ENCODE peak calls at places on chromosomes 16 and 17, in nine cellular contexts. U is GM13976; Q is CD8-positive, alpha-beta memory T cell; P is stimulated activated CD4-positive, alpha-beta T cell treated with anti-CD3 and anti-CD28 coated beads, Interleukin-4, amount 100 ng/mL, for 48 hours; H is upper lobe of right lung; J is PC-3; K is posterior vena cava; T is HEK293T; V is LHCN-M2. C is an unnamed sample.
A peak's percentile ranks its signal among the peaks of the same experiment; 100 is the strongest.

GRCh38 chr17:28402224-28402630 is 3.8 kb downstream of the SLC46A1 start:
- DNase-seq in Q (no peak), U (no peak), K (no peak), V (peak; percentile 47), T (no peak), H (no peak), P (no peak), J (peak; percentile 36), C (no peak)

GRCh38 chr17:57739402-57740224 is 5.5 kb downstream of the CCDC182 start:
- DNase-seq in P (no peak), U (peak; percentile 56), J (peak; percentile 75), K (no peak), Q (no peak), V (peak; percentile 64), T (peak; percentile 42), H (no peak), C (no peak)

GRCh38 chr17:82297280-82297803 is 20.1 kb downstream of the CD7 start:
- DNase-seq in K (peak; percentile 97), P (peak; percentile 81), V (peak; percentile 97), Q (peak; percentile 91), J (peak; percentile 86), H (peak; percentile 92), T (no peak), U (peak; percentile 83), C (peak; percentile 83)

GRCh38 chr17:1203111-1203966 is 23.6 kb upstream of the ABR start:
- DNase-seq in J (peak; percentile 56), U (peak; percentile 86), P (peak; percentile 53), T (peak; percentile 96), H (peak; percentile 86), Q (peak; percentile 33), K (peak; percentile 93), V (peak; percentile 32), C (peak; percentile 85)

GRCh38 chr16:20624882-20625807 is 49.0 kb upstream of the ACSM2B start:
- DNase-seq in V (no peak), K (no peak), J (no peak), H (no peak), P (no peak), Q (no peak), T (no peak), U (no peak), C (no peak)

GRCh38 chr16:24980077-24980793 is 34.9 kb downstream of the ARHGAP17 start:
- DNase-seq in J (peak; percentile 48), H (no peak), P (peak; percentile 12), K (no peak), Q (no peak), T (no peak), V (no peak), U (peak; percentile 45), C (no peak)

GRCh38 chr17:60863892-60864673 is 186.4 kb downstream of the BCAS3 start:
- DNase-seq in V (peak; percentile 20), T (no peak), K (no peak), P (no peak), J (no peak), Q (no peak), U (no peak), H (no peak), C (no peak)

GRCh38 chr16:56520251-56520577 is 390 bp upstream of the BBS2 start:
- DNase-seq in V (no peak), J (no peak), Q (no peak), T (no peak), U (no peak), P (no peak), H (no peak), K (no peak), C (no peak)

GRCh38 chr17:49880291-49881053 is 32.6 kb upstream of the TAC4 start:
- DNase-seq in Q (peak; percentile 52), T (peak; percentile 96), H (peak; percentile 91), V (peak; percentile 38), J (peak; percentile 91), K (peak; percentile 92), P (peak; percentile 67), U (peak; percentile 95), C (peak; percentile 82)

GRCh38 chr16:72042157-72042660 is 12.1 kb upstream of the HP start:
- DNase-seq in U (no peak), P (no peak), Q (no peak), T (no peak), V (peak; percentile 96), J (no peak), H (no peak), K (no peak), C (no peak)

GRCh38 chr16:89315791-89316581 is 98.5 kb downstream of the ZNF778 start:
- DNase-seq in K (no peak), Q (peak; percentile 83), V (peak; percentile 88), H (no peak), P (peak; percentile 58), T (no peak), U (peak; percentile 79), J (peak; percentile 89), C (no peak)

GRCh38 chr17:40314557-40314953 is 5.6 kb downstream of the RARA start:
- DNase-seq in P (peak; percentile 76), J (peak; percentile 98), Q (peak; percentile 76), K (peak; percentile 97), T (no peak), U (peak; percentile 11), H (peak; percentile 96), V (peak; percentile 95), C (no peak)

GRCh38 chr16:65617421-65617820 is 495.6 kb upstream of the CDH11 start:
- DNase-seq in H (no peak), Q (no peak), P (no peak), J (no peak), V (no peak), T (no peak), K (no peak), U (no peak), C (no peak)

GRCh38 chr17:22703786-22704441 is 1011.6 kb downstream of the KCNJ18 start:
- DNase-seq in K (no peak), H (no peak), J (no peak), V (no peak), U (no peak), Q (no peak), T (peak; percentile 55), P (no peak), C (no peak)

GRCh38 chr16:962901-963814 is 7.6 kb downstream of the LMF1 start:
- DNase-seq in T (no peak), J (no peak), P (no peak), U (no peak), Q (no peak), V (no peak), K (no peak), H (no peak), C (no peak)

GRCh38 chr16:70746708-70747424 is 54.1 kb downstream of the VAC14 start:
- DNase-seq in V (peak; percentile 94), J (peak; percentile 94), H (peak; percentile 85), K (peak; percentile 89), P (no peak), U (no peak), T (no peak), Q (peak; percentile 13), C (no peak)

GRCh38 chr16:83813818-83814653 is 6.3 kb downstream of the HSBP1 start:
- DNase-seq in H (no peak), T (no peak), Q (no peak), U (no peak), K (no peak), V (peak; percentile 89), J (peak; percentile 28), P (no peak), C (peak; percentile 64)

GRCh38 chr16:85176541-85177447 is 64.5 kb upstream of the CIBAR2 start:
- DNase-seq in T (no peak), U (no peak), Q (no peak), P (no peak), H (no peak), K (no peak), V (no peak), J (no peak), C (no peak)